ENCODE peak calls at places on chromosomes 12 and 14, in seven cellular contexts. F is HCT116, Z is uterus, K is thyroid gland, G is transverse colon, Y is heart left ventricle, D is Peyer's patch. X is an unnamed sample.

GRCh38 chr14:96754162-96754844 is 42.9 kb upstream of the VRK1 start:
- DNase-seq in F (no peak), Z (no peak), K (no peak), G (no peak), Y (no peak), D (no peak), X (no peak)

GRCh38 chr12:52263761-52264434 is 10.5 kb upstream of the KRT86 start:
- DNase-seq in F (no peak), Z (no peak), K (no peak), G (no peak), Y (no peak), D (no peak), X (no peak)

GRCh38 chr12:88638388-88638787 is 58.1 kb upstream of the KITLG start:
- DNase-seq in F (no peak), Z (no peak), K (no peak), G (no peak), Y (no peak), D (no peak), X (no peak)

GRCh38 chr14:74508292-74508731 is 14.7 kb downstream of the ISCA2 start:
- DNase-seq in F (no peak), Z (no peak), K (no peak), G (no peak), Y (no peak), D (no peak), X (no peak)

GRCh38 chr12:104695453-104696148 is 238.9 kb downstream of the CHST11 start:
- DNase-seq in F (no peak), Z (no peak), K (peak; percentile 80), G (peak; percentile 22), Y (no peak), D (peak; percentile 30), X (no peak)

GRCh38 chr14:34324363-34324795 is 137.7 kb downstream of the SPTSSA start:
- DNase-seq in F (peak; percentile 27), Z (no peak), K (peak; percentile 5), G (peak; percentile 12), Y (no peak), D (no peak), X (no peak)

GRCh38 chr14:91533623-91534022 is 23.5 kb upstream of the PPP4R3A start:
- DNase-seq in F (no peak), Z (no peak), K (no peak), G (no peak), Y (no peak), D (no peak), X (no peak)

GRCh38 chr12:130485291-130486145 is 147.8 kb downstream of the PIWIL1 start:
- DNase-seq in F (no peak), Z (no peak), K (no peak), G (no peak), Y (no peak), D (no peak), X (no peak)

GRCh38 chr12:1922985-1923384 is 4.5 kb upstream of the CACNA2D4 start:
- DNase-seq in F (no peak), Z (no peak), K (no peak), G (no peak), Y (no peak), D (no peak), X (no peak)

GRCh38 chr12:68536885-68537284 is 73.8 kb upstream of the RAP1B start:
- DNase-seq in F (no peak), Z (no peak), K (no peak), G (no peak), Y (no peak), D (no peak), X (no peak)

GRCh38 chr12:105252901-105253300 is 16.9 kb upstream of the APPL2 start:
- DNase-seq in F (no peak), Z (no peak), K (no peak), G (no peak), Y (no peak), D (no peak), X (no peak)

GRCh38 chr12:91239497-91239896 is 56.9 kb upstream of the DCN start:
- DNase-seq in F (no peak), Z (no peak), K (no peak), G (no peak), Y (no peak), D (no peak), X (no peak)

GRCh38 chr12:83827860-83828259 is 1084.7 kb downstream of the SLC6A15 start:
- DNase-seq in F (no peak), Z (no peak), K (no peak), G (no peak), Y (no peak), D (no peak), X (no peak)

GRCh38 chr12:71780207-71780822 is 25.7 kb downstream of the RAB21 start:
- DNase-seq in F (peak; percentile 16), Z (no peak), K (peak; percentile 50), G (peak; percentile 47), Y (peak; percentile 29), D (no peak), X (no peak)

GRCh38 chr12:53070901-53071492 is 8.2 kb downstream of the SPRYD3 start:
- DNase-seq in F (no peak), Z (peak; percentile 28), K (no peak), G (no peak), Y (no peak), D (no peak), X (no peak)

GRCh38 chr12:43696154-43696553 is 62.4 kb downstream of the PUS7L start:
- DNase-seq in F (no peak), Z (no peak), K (no peak), G (no peak), Y (no peak), D (no peak), X (no peak)

GRCh38 chr14:49999216-49999761 is 106.4 kb downstream of the ARF6 start:
- DNase-seq in F (peak; percentile 71), Z (peak; percentile 59), K (peak; percentile 92), G (peak; percentile 89), Y (peak; percentile 88), D (peak; percentile 89), X (peak; percentile 31)

GRCh38 chr14:75832621-75833297 is 149.0 kb downstream of the TGFB3 start:
- DNase-seq in F (no peak), Z (no peak), K (no peak), G (no peak), Y (no peak), D (no peak), X (no peak)

GRCh38 chr14:45249847-45250575 is 3.0 kb downstream of the MIS18BP1 start:
- DNase-seq in F (no peak), Z (peak; percentile 25), K (no peak), G (no peak), Y (no peak), D (no peak), X (no peak)

GRCh38 chr12:47755655-47756562 is 2.8 kb downstream of the RAPGEF3 start:
- DNase-seq in F (no peak), Z (no peak), K (peak; percentile 75), G (peak; percentile 80), Y (no peak), D (no peak), X (no peak)

GRCh38 chr12:127893875-127894635 is 372.9 kb upstream of the TMEM132C start:
- DNase-seq in F (no peak), Z (no peak), K (no peak), G (no peak), Y (no peak), D (no peak), X (no peak)

GRCh38 chr14:48805315-48805714 is 780.9 kb downstream of the RPS29 start:
- DNase-seq in F (no peak), Z (no peak), K (no peak), G (no peak), Y (no peak), D (no peak), X (no peak)

GRCh38 chr12:119718141-119718540 is 50.2 kb downstream of the PRKAB1 start:
- DNase-seq in F (no peak), Z (no peak), K (no peak), G (no peak), Y (no peak), D (no peak), X (no peak)

GRCh38 chr14:61258985-61259384 is 22.2 kb downstream of the TMEM30B start:
- DNase-seq in F (no peak), Z (no peak), K (no peak), G (no peak), Y (no peak), D (no peak), X (no peak)

GRCh38 chr14:92503756-92504491 is 9.7 kb upstream of the RIN3 start:
- DNase-seq in F (peak; percentile 88), Z (no peak), K (no peak), G (no peak), Y (no peak), D (no peak), X (no peak)

GRCh38 chr12:12022306-12022931 is 48.3 kb upstream of the BCL2L14 start:
- DNase-seq in F (no peak), Z (no peak), K (no peak), G (no peak), Y (no peak), D (no peak), X (no peak)
- TF ChIP-seq POLR2A in F (no peak), Z (no peak), K (no peak), G (no peak), Y (no peak), D (no peak), X (no peak)

DNA sequence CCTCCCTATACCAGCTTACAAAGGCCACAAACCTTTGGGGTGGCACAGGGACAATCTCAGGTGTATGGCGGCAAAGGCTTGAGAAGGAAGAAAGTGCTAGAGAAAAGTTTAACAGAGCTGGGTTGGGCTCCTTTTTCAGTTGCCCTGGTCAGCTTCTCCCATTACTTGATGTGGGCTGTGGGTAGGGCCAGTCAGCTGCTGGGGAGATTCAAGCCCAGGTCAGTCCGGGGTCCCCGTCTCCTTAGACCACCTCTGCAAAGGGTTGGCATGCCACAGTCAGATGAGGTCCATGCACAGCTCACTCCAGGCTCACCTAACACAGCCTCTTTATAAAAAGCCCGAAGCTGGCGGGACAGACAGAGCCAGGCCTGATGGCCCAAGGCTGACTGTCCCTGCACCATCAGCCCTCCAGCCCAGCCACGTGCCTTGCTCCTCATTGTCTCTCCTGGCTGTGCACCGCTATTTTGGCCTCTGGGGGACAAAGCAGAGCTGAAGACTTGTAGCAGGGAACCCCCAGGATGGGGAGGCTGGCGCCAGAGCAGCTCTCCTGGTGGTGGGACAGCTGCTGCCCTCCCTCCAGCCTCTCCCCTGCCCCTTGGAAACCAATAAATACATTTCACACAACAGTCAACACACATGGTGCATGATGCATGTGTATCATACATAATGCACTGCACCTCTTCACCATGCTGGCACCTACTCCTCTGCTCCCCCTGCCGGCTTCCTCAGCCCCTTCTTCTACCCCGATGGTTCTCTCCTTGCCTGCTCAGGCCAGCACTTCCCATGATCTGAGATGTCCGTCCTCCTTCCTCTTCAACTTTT is 61.7 kb upstream of the DDX11 start:
- DNase-seq in F (no peak), Z (no peak), K (no peak), G (no peak), Y (no peak), D (no peak), X (no peak)
- H3K4me1 ChIP-seq in F (no peaks in the 10 kb centered on the region), Z (no peaks in the 10 kb centered on the region), K (no peaks in the 10 kb centered on the region), G (no peaks in the 10 kb centered on the region), Y (no peaks in the 10 kb centered on the region), D (no peaks in the 10 kb centered on the region), X (no peaks in the 10 kb centered on the region)

GRCh38 chr12:6975297-6976032 is 4.8 kb downstream of the EMG1 start:
- DNase-seq in F (no peak), Z (no peak), K (no peak), G (no peak), Y (no peak), D (no peak), X (no peak)
- TF ChIP-seq POLR2A in F (no peak), Z (no peak), K (no peak), G (no peak), Y (no peak), D (no peak), X (no peak)

DNA sequence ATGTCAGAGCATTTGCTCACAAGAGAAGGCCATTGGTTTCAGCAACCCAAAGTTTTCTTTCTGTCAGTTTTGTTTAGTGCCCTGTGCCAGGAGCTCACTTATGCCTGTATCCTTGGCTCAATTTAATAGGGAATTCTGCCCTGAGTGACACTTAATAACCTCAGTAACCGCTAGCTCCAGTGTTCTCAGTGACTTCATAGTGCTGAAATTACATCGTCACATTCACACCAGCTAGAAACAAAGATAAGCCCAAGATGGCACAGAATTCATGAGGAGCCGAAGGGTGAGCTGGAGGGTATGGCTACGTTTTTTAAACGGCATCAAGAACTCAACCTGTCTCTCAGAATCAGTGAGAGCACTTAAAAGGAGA is 37.1 kb downstream of the PTGER2 start:
- DNase-seq in F (no peak), Z (no peak), K (no peak), G (no peak), Y (no peak), D (no peak), X (no peak)
- H3K4me1 ChIP-seq in F (peaks cover 8% of the 10 kb centered on the region), Z (peaks cover 12% of the 10 kb centered on the region), K (no peaks in the 10 kb centered on the region), G (peaks cover 44% of the 10 kb centered on the region), Y (no peaks in the 10 kb centered on the region), D (peaks cover 20% of the 10 kb centered on the region), X (peaks cover 6% of the 10 kb centered on the region)

X was measured in esophagus squamous epithelium.